ENCODE peak calls at places on chromosomes 16 and 17, in eight cellular contexts. One of them, this sample, is unnamed.

GRCh38 chr17:50423553-50424159 is 2.4 kb upstream of the ACSF2 start:
- DNase-seq in hepatic stellate cell: peak; percentile 84
- DNase-seq in NCI-H460: no peak
- DNase-seq in prostate gland: peak; percentile 66
- DNase-seq in AG20443: peak; percentile 80
- DNase-seq in cardiac septum: no peak
- DNase-seq in stimulated activated CD8-positive, alpha-beta memory T cell treated with anti-CD3 and anti-CD28 coated beads, Interleukin-4, amount 100 ng/mL, for 4 hours: no peak
- DNase-seq in SK-N-DZ: peak; percentile 42
- DNase-seq in this sample: peak; percentile 89

GRCh38 chr16:85395207-85395912 is 217.8 kb upstream of the GSE1 start:
- DNase-seq in hepatic stellate cell: peak; percentile 99
- DNase-seq in NCI-H460: no peak
- DNase-seq in prostate gland: peak; percentile 72
- DNase-seq in AG20443: peak; percentile 97
- DNase-seq in cardiac septum: peak; percentile 88
- DNase-seq in stimulated activated CD8-positive, alpha-beta memory T cell treated with anti-CD3 and anti-CD28 coated beads, Interleukin-4, amount 100 ng/mL, for 4 hours: no peak
- DNase-seq in SK-N-DZ: peak; percentile 74
- DNase-seq in this sample: peak; percentile 98

GRCh38 chr17:54544239-54544638 is 356.4 kb upstream of the TOM1L1 start:
- DNase-seq in hepatic stellate cell: no peak
- DNase-seq in NCI-H460: no peak
- DNase-seq in prostate gland: no peak
- DNase-seq in AG20443: no peak
- DNase-seq in cardiac septum: no peak
- DNase-seq in stimulated activated CD8-positive, alpha-beta memory T cell treated with anti-CD3 and anti-CD28 coated beads, Interleukin-4, amount 100 ng/mL, for 4 hours: no peak
- DNase-seq in SK-N-DZ: peak; percentile 84
- DNase-seq in this sample: no peak

GRCh38 chr17:50547736-50548083 is 736 bp downstream of the SPATA20 start:
- DNase-seq in hepatic stellate cell: no peak
- DNase-seq in NCI-H460: no peak
- DNase-seq in prostate gland: no peak
- DNase-seq in AG20443: peak; percentile 46
- DNase-seq in cardiac septum: no peak
- DNase-seq in stimulated activated CD8-positive, alpha-beta memory T cell treated with anti-CD3 and anti-CD28 coated beads, Interleukin-4, amount 100 ng/mL, for 4 hours: no peak
- DNase-seq in SK-N-DZ: no peak
- DNase-seq in this sample: no peak

GRCh38 chr16:80948886-80949502 is 57.7 kb downstream of the CMC2 start:
- DNase-seq in hepatic stellate cell: peak; percentile 27
- DNase-seq in NCI-H460: peak; percentile 12
- DNase-seq in prostate gland: no peak
- DNase-seq in AG20443: peak; percentile 65
- DNase-seq in cardiac septum: no peak
- DNase-seq in stimulated activated CD8-positive, alpha-beta memory T cell treated with anti-CD3 and anti-CD28 coated beads, Interleukin-4, amount 100 ng/mL, for 4 hours: no peak
- DNase-seq in SK-N-DZ: peak; percentile 31
- DNase-seq in this sample: peak; percentile 83

GRCh38 chr17:61392679-61393078 is 7.0 kb upstream of the TBX2 start:
- DNase-seq in hepatic stellate cell: no peak
- DNase-seq in NCI-H460: no peak
- DNase-seq in prostate gland: no peak
- DNase-seq in AG20443: no peak
- DNase-seq in cardiac septum: no peak
- DNase-seq in stimulated activated CD8-positive, alpha-beta memory T cell treated with anti-CD3 and anti-CD28 coated beads, Interleukin-4, amount 100 ng/mL, for 4 hours: no peak
- DNase-seq in SK-N-DZ: no peak
- DNase-seq in this sample: no peak

GRCh38 chr16:68367891-68368601 is 57.2 kb downstream of the PRMT7 start:
- DNase-seq in hepatic stellate cell: no peak
- DNase-seq in NCI-H460: no peak
- DNase-seq in prostate gland: no peak
- DNase-seq in AG20443: no peak
- DNase-seq in cardiac septum: no peak
- DNase-seq in stimulated activated CD8-positive, alpha-beta memory T cell treated with anti-CD3 and anti-CD28 coated beads, Interleukin-4, amount 100 ng/mL, for 4 hours: no peak
- DNase-seq in SK-N-DZ: no peak
- DNase-seq in this sample: no peak

GRCh38 chr16:83715217-83715920 is 92.4 kb upstream of the HSBP1 start:
- DNase-seq in hepatic stellate cell: no peak
- DNase-seq in NCI-H460: no peak
- DNase-seq in prostate gland: peak; percentile 44
- DNase-seq in AG20443: no peak
- DNase-seq in cardiac septum: no peak
- DNase-seq in stimulated activated CD8-positive, alpha-beta memory T cell treated with anti-CD3 and anti-CD28 coated beads, Interleukin-4, amount 100 ng/mL, for 4 hours: no peak
- DNase-seq in SK-N-DZ: no peak
- DNase-seq in this sample: no peak

GRCh38 chr16:69169607-69170352 is 17.2 kb upstream of the SNTB2 start:
- DNase-seq in hepatic stellate cell: no peak
- DNase-seq in NCI-H460: no peak
- DNase-seq in prostate gland: no peak
- DNase-seq in AG20443: no peak
- DNase-seq in cardiac septum: no peak
- DNase-seq in stimulated activated CD8-positive, alpha-beta memory T cell treated with anti-CD3 and anti-CD28 coated beads, Interleukin-4, amount 100 ng/mL, for 4 hours: no peak
- DNase-seq in SK-N-DZ: no peak
- DNase-seq in this sample: no peak

GRCh38 chr17:79778504-79779087 is 648 bp downstream of the CBX2 start:
- DNase-seq in hepatic stellate cell: no peak
- DNase-seq in NCI-H460: no peak
- DNase-seq in prostate gland: no peak
- DNase-seq in AG20443: no peak
- DNase-seq in cardiac septum: no peak
- DNase-seq in stimulated activated CD8-positive, alpha-beta memory T cell treated with anti-CD3 and anti-CD28 coated beads, Interleukin-4, amount 100 ng/mL, for 4 hours: no peak
- DNase-seq in SK-N-DZ: peak; percentile 52
- DNase-seq in this sample: no peak

GRCh38 chr16:4344659-4345438 is 6.3 kb downstream of the PAM16 start:
- DNase-seq in hepatic stellate cell: peak; percentile 48
- DNase-seq in NCI-H460: peak; percentile 46
- DNase-seq in prostate gland: no peak
- DNase-seq in AG20443: no peak
- DNase-seq in cardiac septum: no peak
- DNase-seq in stimulated activated CD8-positive, alpha-beta memory T cell treated with anti-CD3 and anti-CD28 coated beads, Interleukin-4, amount 100 ng/mL, for 4 hours: no peak
- DNase-seq in SK-N-DZ: no peak
- DNase-seq in this sample: no peak

GRCh38 chr16:53435066-53435688 is 906 bp downstream of the RBL2 start:
- DNase-seq in hepatic stellate cell: peak; percentile 83
- DNase-seq in NCI-H460: peak; percentile 81
- DNase-seq in prostate gland: peak; percentile 92
- DNase-seq in AG20443: peak; percentile 90
- DNase-seq in cardiac septum: peak; percentile 87
- DNase-seq in stimulated activated CD8-positive, alpha-beta memory T cell treated with anti-CD3 and anti-CD28 coated beads, Interleukin-4, amount 100 ng/mL, for 4 hours: peak; percentile 32
- DNase-seq in SK-N-DZ: peak; percentile 75
- DNase-seq in this sample: peak; percentile 90

GRCh38 chr17:37614391-37614790 is 5.2 kb upstream of the SYNRG start:
- DNase-seq in hepatic stellate cell: peak; percentile 48
- DNase-seq in NCI-H460: no peak
- DNase-seq in prostate gland: no peak
- DNase-seq in AG20443: peak; percentile 54
- DNase-seq in cardiac septum: no peak
- DNase-seq in stimulated activated CD8-positive, alpha-beta memory T cell treated with anti-CD3 and anti-CD28 coated beads, Interleukin-4, amount 100 ng/mL, for 4 hours: no peak
- DNase-seq in SK-N-DZ: no peak
- DNase-seq in this sample: peak; percentile 85

GRCh38 chr17:79890706-79891105 is 51.5 kb upstream of the CBX4 start:
- DNase-seq in hepatic stellate cell: no peak
- DNase-seq in NCI-H460: no peak
- DNase-seq in prostate gland: no peak
- DNase-seq in AG20443: no peak
- DNase-seq in cardiac septum: no peak
- DNase-seq in stimulated activated CD8-positive, alpha-beta memory T cell treated with anti-CD3 and anti-CD28 coated beads, Interleukin-4, amount 100 ng/mL, for 4 hours: no peak
- DNase-seq in SK-N-DZ: no peak
- DNase-seq in this sample: no peak

GRCh38 chr17:58577696-58578095 is 63.3 kb upstream of the MTMR4 start:
- DNase-seq in hepatic stellate cell: no peak
- DNase-seq in NCI-H460: peak; percentile 46
- DNase-seq in prostate gland: peak; percentile 7
- DNase-seq in AG20443: peak; percentile 57
- DNase-seq in cardiac septum: no peak
- DNase-seq in stimulated activated CD8-positive, alpha-beta memory T cell treated with anti-CD3 and anti-CD28 coated beads, Interleukin-4, amount 100 ng/mL, for 4 hours: peak; percentile 36
- DNase-seq in SK-N-DZ: peak; percentile 52
- DNase-seq in this sample: peak; percentile 71

GRCh38 chr16:56632160-56632847 is at the start of gene MT1M:
- DNase-seq in hepatic stellate cell: peak; percentile 71
- DNase-seq in NCI-H460: no peak
- DNase-seq in prostate gland: peak; percentile 39
- DNase-seq in AG20443: peak; percentile 64
- DNase-seq in cardiac septum: no peak
- DNase-seq in stimulated activated CD8-positive, alpha-beta memory T cell treated with anti-CD3 and anti-CD28 coated beads, Interleukin-4, amount 100 ng/mL, for 4 hours: no peak
- DNase-seq in SK-N-DZ: no peak
- DNase-seq in this sample: no peak

GRCh38 chr17:66115246-66115645 is 76.7 kb downstream of the CEP112 start:
- DNase-seq in hepatic stellate cell: peak; percentile 5
- DNase-seq in NCI-H460: no peak
- DNase-seq in prostate gland: no peak
- DNase-seq in AG20443: no peak
- DNase-seq in cardiac septum: no peak
- DNase-seq in stimulated activated CD8-positive, alpha-beta memory T cell treated with anti-CD3 and anti-CD28 coated beads, Interleukin-4, amount 100 ng/mL, for 4 hours: no peak
- DNase-seq in SK-N-DZ: no peak
- DNase-seq in this sample: peak; percentile 60

GRCh38 chr17:292531-293382 is 59.9 kb downstream of the RPH3AL start:
- DNase-seq in hepatic stellate cell: no peak
- DNase-seq in NCI-H460: no peak
- DNase-seq in prostate gland: no peak
- DNase-seq in AG20443: no peak
- DNase-seq in cardiac septum: peak; percentile 73
- DNase-seq in stimulated activated CD8-positive, alpha-beta memory T cell treated with anti-CD3 and anti-CD28 coated beads, Interleukin-4, amount 100 ng/mL, for 4 hours: no peak
- DNase-seq in SK-N-DZ: no peak
- DNase-seq in this sample: no peak

This sample was measured in cardiac fibroblast.